ENCODE peak calls at places on chromosomes 16 and 17, in five cellular contexts. Q, Y, M, B and T are unnamed samples.

GRCh38 chr17:17416007-17416399 is 60.8 kb upstream of the MED9 start:
- DNase-seq in Q (peak), M (peak), Y (no peak), B (peak), T (peak)

GRCh38 chr17:57517519-57518342 is 227.4 kb downstream of the CCDC182 start:
- DNase-seq in B (no peak), Y (no peak), Q (no peak), M (no peak), T (no peak)

GRCh38 chr16:80803341-80804060 is 897 bp downstream of the CDYL2 start:
- DNase-seq in B (peak), Q (no peak), M (no peak), Y (no peak), T (peak)

GRCh38 chr17:1532836-1533602 is 16.6 kb upstream of the INPP5K start:
- DNase-seq in B (peak), Q (peak), M (no peak), Y (no peak), T (peak)

GRCh38 chr17:18040287-18040858 is 1.2 kb downstream of the GID4 start:
- DNase-seq in Y (no peak), Q (peak), B (peak), M (no peak), T (peak)

GRCh38 chr16:47132310-47132709 is 11.4 kb downstream of the NETO2 start:
- DNase-seq in B (peak), Y (no peak), Q (no peak), M (no peak), T (no peak)

GRCh38 chr17:3864534-3864933 is 18.5 kb upstream of the NCBP3 start:
- DNase-seq in B (no peak), Y (no peak), M (no peak), Q (no peak), T (no peak)

GRCh38 chr16:12700161-12700560 is 103.5 kb downstream of the CPPED1 start:
- DNase-seq in Q (no peak), M (no peak), Y (no peak), B (no peak), T (no peak)

GRCh38 chr17:66564992-66565465 is 262.6 kb downstream of the PRKCA start:
- DNase-seq in B (no peak), Q (no peak), Y (no peak), M (no peak), T (peak)